ENCODE peak calls at places on chromosomes 16 and 17, in five cellular contexts. N, O, T, D and S are unnamed samples. For H3K9me3, the result is how much of the 10 kb centered on the place peaks cover.

GRCh38 chr17:80225230-80225629 is 5.0 kb downstream of the SLC26A11 start:
- DNase-seq in N (no peak), O (no peak), T (no peak), D (no peak), S (no peak)

GRCh38 chr17:74373838-74374606 is 6.7 kb downstream of the GPR142 start:
- DNase-seq in N (no peak), O (no peak), T (no peak), D (no peak), S (no peak)

GRCh38 chr16:58148526-58148925 is 19.3 kb upstream of the CFAP20 start:
- DNase-seq in N (no peak), O (no peak), T (no peak), D (no peak), S (no peak)

GRCh38 chr17:4478318-4478830 is 20.3 kb upstream of the SPNS2 start:
- DNase-seq in N (no peak), O (no peak), T (no peak), D (no peak), S (no peak)

GRCh38 chr16:19071811-19072777 is 4.7 kb downstream of the COQ7 start:
- DNase-seq in N (peak), O (peak), T (peak), D (no peak), S (peak)

GRCh38 chr17:64245218-64246145 is 17.6 kb downstream of the TEX2 start:
- DNase-seq in N (no peak), O (no peak), T (no peak), D (no peak), S (peak)

GRCh38 chr17:42980766-42981397 is 517 bp downstream of the RUNDC1 start:
- DNase-seq in N (peak), O (peak), T (peak), D (no peak), S (peak)

GRCh38 chr16:23491490-23492391 is 18.6 kb downstream of the GGA2 start:
- DNase-seq in N (no peak), O (peak), T (peak), D (no peak), S (peak)

GRCh38 chr17:14038206-14038605 is 31.1 kb upstream of the COX10 start:
- DNase-seq in N (no peak), O (no peak), T (no peak), D (no peak), S (no peak)

GRCh38 chr17:38464723-38465419 is 36.6 kb downstream of the ARHGAP23 start:
- DNase-seq in N (peak), O (peak), T (peak), D (peak), S (no peak)

GRCh38 chr17:75679706-75680201 is 12.6 kb downstream of the SAP30BP start:
- DNase-seq in N (no peak), O (peak), T (peak), D (no peak), S (peak)

GRCh38 chr17:74610108-74610507 is 13.4 kb downstream of the CD300E start:
- DNase-seq in N (no peak), O (no peak), T (no peak), D (no peak), S (peak)

GRCh38 chr16:67537636-67538591 is 9.3 kb downstream of the RIPOR1 start:
- DNase-seq in N (peak), O (peak), T (peak), D (no peak), S (no peak)

GRCh38 chr17:77178050-77178449 is 37.3 kb downstream of the SEC14L1 start:
- DNase-seq in N (no peak), O (no peak), T (no peak), D (no peak), S (no peak)

GRCh38 chr17:1442187-1442586 is 13.8 kb downstream of the CRK start:
- DNase-seq in N (no peak), O (no peak), T (no peak), D (no peak), S (no peak)

GRCh38 chr17:53006006-53006405 is 816.7 kb upstream of the KIF2B start:
- DNase-seq in N (no peak), O (no peak), T (no peak), D (no peak), S (no peak)
- H3K9me3 ChIP-seq in N (under half), O (under half), T (under half), D (under half), S (under half)

GRCh38 chr17:46020023-46020735 is 21.1 kb downstream of the STH start:
- DNase-seq in N (no peak), O (no peak), T (no peak), D (no peak), S (no peak)
- H3K9me3 ChIP-seq in N (under half), O (under half), T (under half), D (under half), S (under half)

GRCh38 chr16:35750157-35750689 is 2290.8 kb downstream of the TP53TG3F start:
- DNase-seq in N (no peak), O (no peak), T (no peak), D (no peak), S (no peak)
- H3K9me3 ChIP-seq in N (under half), O (under half), T (under half), D (under half), S (under half)

DNA sequence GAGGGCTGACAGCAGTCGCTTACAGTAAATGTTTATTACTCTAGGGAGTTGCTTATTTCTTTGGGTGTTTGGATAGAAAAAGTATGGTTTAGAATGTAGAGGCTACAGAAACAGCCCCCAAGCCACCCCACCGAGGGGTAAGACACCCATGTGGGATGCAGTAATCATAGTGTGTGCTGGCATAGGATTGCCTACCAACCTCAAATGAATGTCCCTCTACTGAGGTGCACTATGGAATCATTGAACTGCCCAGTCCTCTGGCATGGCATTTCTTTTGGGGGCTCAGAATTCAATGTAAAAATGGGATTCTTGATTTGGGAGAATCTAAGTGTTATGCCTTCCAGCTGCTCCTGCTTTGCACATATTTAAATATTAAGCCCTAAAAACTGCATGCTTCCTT is 46.8 kb downstream of the ZNF267 start:
- DNase-seq in N (no peak), O (no peak), T (no peak), D (no peak), S (no peak)
- H3K9me3 ChIP-seq in N (under half), O (under half), T (half or more), D (under half), S (under half)

GRCh38 chr16:4379001-4379688 is 7.5 kb downstream of the VASN start:
- DNase-seq in N (no peak), O (no peak), T (no peak), D (no peak), S (no peak)

GRCh38 chr16:4381935-4382794 is 10.5 kb downstream of the VASN start:
- DNase-seq in N (no peak), O (no peak), T (no peak), D (peak), S (no peak)

GRCh38 chr16:4378202-4378666 is 6.6 kb downstream of the VASN start:
- DNase-seq in N (no peak), O (no peak), T (no peak), D (peak), S (no peak)

GRCh38 chr16:4381072-4381934 is 9.7 kb downstream of the VASN start:
- DNase-seq in N (no peak), O (no peak), T (no peak), D (peak), S (no peak)

GRCh38 chr16:4380131-4381063 is 8.7 kb downstream of the VASN start:
- DNase-seq in N (no peak), O (no peak), T (no peak), D (peak), S (no peak)
- H3K9me3 ChIP-seq in N (under half), O (under half), T (under half), D (under half), S (under half)

GRCh38 chr16:35730251-35730650 is 2270.8 kb downstream of the TP53TG3F start:
- DNase-seq in N (no peak), O (no peak), T (no peak), D (no peak), S (no peak)

GRCh38 chr16:35725949-35726348 is 2266.5 kb downstream of the TP53TG3F start:
- DNase-seq in N (no peak), O (no peak), T (no peak), D (no peak), S (no peak)

DNA sequence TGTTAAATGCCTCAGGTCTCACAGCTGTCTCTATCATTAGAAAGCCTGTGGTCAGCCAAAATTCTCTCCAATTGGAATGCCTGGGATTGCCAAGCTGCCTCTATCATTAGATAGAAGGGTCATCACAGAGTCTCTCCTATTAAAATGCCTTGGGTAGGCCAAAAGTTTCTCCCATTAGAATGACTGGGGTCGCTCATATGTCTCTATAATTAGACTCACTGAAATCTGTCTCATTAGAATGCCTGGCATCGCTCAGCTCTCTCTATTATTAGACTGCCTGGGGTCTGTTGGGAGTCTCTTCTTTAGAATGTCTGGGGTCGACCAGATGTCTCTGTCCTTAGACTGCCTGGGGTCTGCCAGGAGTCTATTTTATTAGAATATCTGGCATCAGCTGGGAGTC is 2265.1 kb downstream of the TP53TG3F start:
- DNase-seq in N (no peak), O (no peak), T (no peak), D (no peak), S (no peak)
- H3K9me3 ChIP-seq in N (under half), O (under half), T (under half), D (under half), S (under half)